ENCODE peak calls at places on chromosomes 12 and 14, in five cellular contexts. K is astrocyte, L is ovary, X is stomach, T is tibial nerve. U is an unnamed sample. For H3K9me3, the result is how much of the 10 kb centered on the place peaks cover.

GRCh38 chr14:93975791-93976476 is 436 bp downstream of the ASB2 start:
- DNase-seq in K (no peak), L (no peak), X (no peak), T (no peak), U (no peak)

GRCh38 chr12:7042847-7043246 is 17.7 kb upstream of the C1S start:
- DNase-seq in K (no peak), L (no peak), X (no peak), T (no peak), U (no peak)

GRCh38 chr12:107536613-107537012 is 149.0 kb upstream of the PWP1 start:
- DNase-seq in K (peak), L (no peak), X (no peak), T (no peak), U (no peak)

GRCh38 chr12:95956557-95957145 is 13.5 kb downstream of the AMDHD1 start:
- DNase-seq in K (no peak), L (no peak), X (no peak), T (no peak), U (no peak)

GRCh38 chr14:49052516-49052915 is 533.7 kb downstream of the RPS29 start:
- DNase-seq in K (peak), L (no peak), X (no peak), T (no peak), U (no peak)

GRCh38 chr12:105363890-105364289 is 33.4 kb downstream of the C12orf75 start:
- DNase-seq in K (no peak), L (no peak), X (no peak), T (no peak), U (no peak)

GRCh38 chr14:21039585-21040369 is 2.4 kb upstream of the RNASE7 start:
- DNase-seq in K (peak), L (peak), X (peak), T (peak), U (no peak)

GRCh38 chr12:29818925-29819324 is 35.2 kb upstream of the TMTC1 start:
- DNase-seq in K (no peak), L (no peak), X (no peak), T (peak), U (peak)

GRCh38 chr12:47744005-47744651 is 14.6 kb downstream of the RAPGEF3 start:
- DNase-seq in K (no peak), L (no peak), X (peak), T (no peak), U (no peak)

GRCh38 chr12:64219135-64219534 is 3.0 kb downstream of the KICS2 start:
- DNase-seq in K (no peak), L (no peak), X (no peak), T (no peak), U (no peak)

GRCh38 chr12:101773560-101774206 is 34.4 kb upstream of the SYCP3 start:
- DNase-seq in K (peak), L (peak), X (peak), T (peak), U (peak)

GRCh38 chr12:58309806-58310205 is 368.4 kb downstream of the ATP23 start:
- DNase-seq in K (no peak), L (no peak), X (no peak), T (no peak), U (no peak)

GRCh38 chr14:50379563-50379962 is 17.1 kb downstream of the CDKL1 start:
- DNase-seq in K (no peak), L (no peak), X (no peak), T (no peak), U (no peak)

GRCh38 chr12:26271889-26272492 is 76.6 kb downstream of the SSPN start:
- DNase-seq in K (peak), L (peak), X (peak), T (peak), U (peak)

GRCh38 chr14:23024612-23025075 is 10.1 kb downstream of the PSMB5 start:
- DNase-seq in K (no peak), L (no peak), X (no peak), T (no peak), U (no peak)

GRCh38 chr12:81284137-81284536 is 206.3 kb downstream of the ACSS3 start:
- DNase-seq in K (peak), L (no peak), X (no peak), T (no peak), U (no peak)

GRCh38 chr14:67516679-67517078 is 16.4 kb upstream of the PLEKHH1 start:
- DNase-seq in K (no peak), L (no peak), X (no peak), T (no peak), U (no peak)

GRCh38 chr12:578743-579449 is 84.3 kb downstream of the NINJ2 start:
- DNase-seq in K (peak), L (no peak), X (no peak), T (no peak), U (peak)

GRCh38 chr12:85273411-85274075 is 6.5 kb upstream of the ALX1 start:
- DNase-seq in K (no peak), L (no peak), X (no peak), T (no peak), U (no peak)

GRCh38 chr14:105840266-105841021 is 314.1 kb downstream of the TMEM121 start:
- DNase-seq in K (no peak), L (no peak), X (no peak), T (no peak), U (no peak)

GRCh38 chr14:105841022-105842009 is 314.9 kb downstream of the TMEM121 start:
- DNase-seq in K (no peak), L (peak), X (no peak), T (no peak), U (no peak)

GRCh38 chr14:105844047-105844630 is 317.8 kb downstream of the TMEM121 start:
- DNase-seq in K (no peak), L (peak), X (no peak), T (no peak), U (no peak)

GRCh38 chr14:105843444-105844046 is 317.2 kb downstream of the TMEM121 start:
- DNase-seq in K (no peak), L (peak), X (no peak), T (no peak), U (peak)

DNA sequence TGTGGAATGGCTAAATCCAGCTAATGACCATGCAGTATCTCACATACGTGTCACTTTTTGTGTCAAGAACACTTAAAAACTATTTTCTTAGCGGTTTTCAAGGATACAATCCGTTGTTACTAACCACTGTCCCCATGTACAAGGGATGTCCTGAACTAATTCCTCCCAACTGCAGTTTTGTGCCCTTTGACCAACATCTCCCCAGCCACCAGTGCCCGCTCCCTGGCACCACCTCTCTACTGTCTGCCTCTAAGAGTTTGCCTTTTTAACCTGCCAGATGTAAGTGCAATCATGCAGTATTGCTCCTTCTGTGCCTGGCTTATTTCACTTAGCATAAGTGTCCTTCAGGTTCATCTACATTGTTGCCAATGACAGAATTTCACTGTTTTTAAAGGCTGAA is 315.7 kb downstream of the TMEM121 start:
- DNase-seq in K (no peak), L (no peak), X (no peak), T (no peak), U (no peak)
- H3K9me3 ChIP-seq in K (under half), L (under half), X (under half), T (under half), U (under half)

GRCh38 chr12:65460076-65460475 is 181.6 kb downstream of the MSRB3 start:
- DNase-seq in K (no peak), L (no peak), X (no peak), T (no peak), U (no peak)
- TF ChIP-seq CTCF in K (no peak), L (no peak), X (no peak), T (no peak), U (no peak)

DNA sequence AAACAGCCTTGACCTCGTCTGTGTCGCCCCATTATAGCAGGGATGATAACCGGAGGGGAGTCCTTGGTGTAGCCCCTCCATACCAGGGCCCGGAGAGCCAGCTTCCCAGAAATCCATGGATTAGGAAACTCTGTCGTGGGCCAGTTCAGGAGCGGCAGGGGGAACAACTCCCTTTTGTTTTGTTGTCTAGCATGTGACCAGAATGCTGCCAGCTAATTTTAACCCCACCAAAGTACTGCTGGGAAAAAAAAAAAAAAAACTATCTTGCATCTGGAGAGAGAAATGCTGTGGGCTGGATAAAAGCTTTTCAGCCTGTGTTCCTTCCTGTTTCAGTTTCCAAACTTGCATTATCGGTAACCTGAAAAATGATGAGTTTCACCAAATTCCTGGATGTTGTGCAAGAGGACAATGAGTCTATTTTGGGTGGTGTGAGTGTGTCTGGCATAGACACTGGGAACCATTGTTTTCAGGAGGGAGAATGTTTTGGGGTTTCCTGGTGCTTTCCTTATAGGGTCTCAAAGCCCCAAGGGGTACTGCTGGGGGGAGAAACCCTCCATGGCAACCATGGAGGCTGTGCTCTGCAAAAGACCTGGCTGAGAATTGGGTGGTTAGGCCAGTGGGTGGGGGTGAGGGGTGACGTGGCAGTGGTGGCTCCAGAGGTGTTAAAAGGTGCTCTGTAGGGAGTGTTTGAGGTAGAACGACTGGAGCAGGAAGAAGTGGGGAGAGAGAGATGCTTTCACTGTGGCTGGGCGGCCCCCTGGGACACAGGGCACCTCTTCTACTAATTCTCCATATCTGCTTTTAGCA is 14.9 kb upstream of the IRF2BPL start:
- DNase-seq in K (peak), L (peak), X (no peak), T (peak), U (peak)
- H3K4me3 ChIP-seq in K (no peak), L (peak), X (no peak), T (no peak), U (no peak)

DNA sequence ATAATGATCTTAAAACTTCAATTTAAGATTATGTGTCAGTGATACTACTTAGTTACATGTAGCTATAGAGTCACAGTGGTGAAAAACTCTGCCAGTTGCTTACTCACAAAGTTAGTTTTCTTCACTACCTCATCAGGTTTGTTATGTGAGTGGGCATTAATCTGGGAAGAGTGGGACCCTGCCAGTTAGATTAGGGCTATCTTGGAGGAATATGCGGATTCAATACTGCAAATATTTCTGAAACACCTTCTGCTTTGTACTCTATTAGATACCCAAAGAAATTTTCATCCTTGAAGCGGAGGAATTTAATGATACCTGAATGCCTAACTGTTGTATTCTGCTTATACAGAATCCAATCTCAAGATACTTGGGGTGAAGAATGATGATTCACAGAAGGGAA is 25.1 kb downstream of the ZNF268 start:
- DNase-seq in K (no peak), L (no peak), X (no peak), T (no peak), U (no peak)
- H3K9me3 ChIP-seq in K (half or more), L (under half), X (half or more), T (half or more), U (half or more)

GRCh38 chr12:42585175-42585845 is 4.2 kb downstream of the PRICKLE1 start:
- DNase-seq in K (no peak), L (no peak), X (no peak), T (no peak), U (no peak)

GRCh38 chr12:42585846-42586226 is 3.7 kb downstream of the PRICKLE1 start:
- DNase-seq in K (no peak), L (no peak), X (no peak), T (no peak), U (no peak)

GRCh38 chr12:42584539-42585174 is 4.9 kb downstream of the PRICKLE1 start:
- DNase-seq in K (no peak), L (no peak), X (no peak), T (no peak), U (no peak)

GRCh38 chr12:42587564-42588307 is 1.8 kb downstream of the PRICKLE1 start:
- DNase-seq in K (no peak), L (no peak), X (no peak), T (no peak), U (no peak)

GRCh38 chr12:42586268-42586667 is 3.3 kb downstream of the PRICKLE1 start:
- DNase-seq in K (no peak), L (no peak), X (no peak), T (no peak), U (no peak)
- TF ChIP-seq CTCF in K (no peak), L (no peak), X (no peak), T (no peak), U (peak)

U was measured in heart right ventricle.